ENCODE peak calls at places on chromosomes 13 and 19, in four cellular contexts. F, L, O and H are unnamed samples.

GRCh38 chr19:4678881-4679379 is 8.8 kb upstream of the MYDGF start:
- DNase-seq in F (no peak), L (no peak), O (no peak), H (no peak)

GRCh38 chr13:104943331-104943730 is 1592.1 kb downstream of the EFNB2 start:
- DNase-seq in F (no peak), L (no peak), O (no peak), H (no peak)

GRCh38 chr19:16259385-16260159 is 61.9 kb downstream of the AP1M1 start:
- DNase-seq in F (no peak), L (no peak), O (no peak), H (no peak)

GRCh38 chr19:2261438-2262172 is 5.4 kb upstream of the JSRP1 start:
- DNase-seq in F (peak), L (no peak), O (no peak), H (no peak)

GRCh38 chr13:99425485-99426341 is 75.6 kb upstream of the TM9SF2 start:
- DNase-seq in F (peak), L (no peak), O (no peak), H (no peak)

GRCh38 chr19:39558623-39559117 is 18.7 kb upstream of the EID2 start:
- DNase-seq in F (no peak), L (no peak), O (no peak), H (no peak)

GRCh38 chr19:57748029-57748428 is 1.4 kb downstream of the ZNF776 start:
- DNase-seq in F (no peak), L (no peak), O (no peak), H (no peak)

GRCh38 chr19:23440791-23441190 is 45.5 kb upstream of the ZNF91 start:
- DNase-seq in F (no peak), L (no peak), O (no peak), H (no peak)

GRCh38 chr13:113845723-113846638 is 17.9 kb downstream of the GAS6 start:
- DNase-seq in F (no peak), L (no peak), O (no peak), H (no peak)

GRCh38 chr19:10173527-10173926 is 21.2 kb downstream of the DNMT1 start:
- DNase-seq in F (no peak), L (no peak), O (no peak), H (no peak)

GRCh38 chr19:1651061-1651547 is 1.3 kb downstream of the TCF3 start:
- DNase-seq in F (peak), L (peak), O (peak), H (no peak)

GRCh38 chr19:6216236-6216995 is 63.4 kb downstream of the MLLT1 start:
- DNase-seq in F (no peak), L (no peak), O (no peak), H (no peak)

GRCh38 chr19:5141278-5141925 is 172.5 kb downstream of the KDM4B start:
- DNase-seq in F (no peak), L (no peak), O (no peak), H (no peak)

GRCh38 chr13:31045621-31046081 is 113.2 kb downstream of the TEX26 start:
- DNase-seq in F (peak), L (peak), O (peak), H (no peak)